ENCODE peak calls at places on chromosome 15, in six cellular contexts. N is adrenal gland, O is GM06990, H is right atrium auricular region, F is astrocyte of the spinal cord, U is transverse colon. M is an unnamed sample.
A peak's percentile ranks its signal among the peaks of the same experiment; 100 is the strongest.

GRCh38 chr15:93467327-93467726 is 378.3 kb upstream of the RGMA start:
- DNase-seq in N (no peak), O (no peak), H (peak; percentile 83), F (no peak), U (peak; percentile 20), M (peak; percentile 2)

GRCh38 chr15:67240235-67241131 is 14.0 kb downstream of the AAGAB start:
- DNase-seq in N (no peak), O (peak; percentile 18), H (no peak), F (no peak), U (peak; percentile 41), M (no peak)

GRCh38 chr15:63473999-63474809 is 30.2 kb upstream of the USP3 start:
- DNase-seq in N (peak; percentile 34), O (peak; percentile 77), H (no peak), F (peak; percentile 85), U (peak; percentile 74), M (peak; percentile 72)

GRCh38 chr15:91348812-91349500 is 248.9 kb downstream of the SV2B start:
- DNase-seq in N (no peak), O (no peak), H (no peak), F (no peak), U (no peak), M (peak; percentile 34)

GRCh38 chr15:52714968-52715367 is 35.8 kb upstream of the ATOSA start:
- DNase-seq in N (no peak), O (no peak), H (no peak), F (no peak), U (no peak), M (no peak)

GRCh38 chr15:83063555-83063954 is 3.5 kb downstream of the BTBD1 start:
- DNase-seq in N (no peak), O (no peak), H (no peak), F (no peak), U (no peak), M (no peak)

GRCh38 chr15:65676123-65676522 is 54.4 kb downstream of the SLC24A1 start:
- DNase-seq in N (no peak), O (no peak), H (no peak), F (no peak), U (no peak), M (no peak)

GRCh38 chr15:75731248-75732100 is 18.8 kb upstream of the CSPG4 start:
- DNase-seq in N (peak; percentile 33), O (no peak), H (no peak), F (no peak), U (no peak), M (no peak)

GRCh38 chr15:58875343-58875742 is 58.1 kb downstream of the SLTM start:
- DNase-seq in N (no peak), O (no peak), H (no peak), F (no peak), U (no peak), M (no peak)

GRCh38 chr15:45307230-45307924 is 55.3 kb downstream of the SLC28A2 start:
- DNase-seq in N (peak; percentile 32), O (no peak), H (no peak), F (peak; percentile 59), U (no peak), M (peak; percentile 82)

GRCh38 chr15:74196175-74196574 is 6.4 kb downstream of the STRA6 start:
- DNase-seq in N (peak; percentile 86), O (no peak), H (peak; percentile 76), F (peak; percentile 89), U (peak; percentile 86), M (peak; percentile 98)

GRCh38 chr15:43749690-43750345 is 3.6 kb downstream of the PDIA3 start:
- DNase-seq in N (peak; percentile 49), O (peak; percentile 80), H (no peak), F (peak; percentile 7), U (no peak), M (peak; percentile 27)

GRCh38 chr15:76101655-76102054 is 41.9 kb downstream of the TMEM266 start:
- DNase-seq in N (no peak), O (no peak), H (no peak), F (no peak), U (no peak), M (no peak)

GRCh38 chr15:27222479-27222878 is 251.5 kb downstream of the GABRG3 start:
- DNase-seq in N (no peak), O (no peak), H (peak; percentile 21), F (peak; percentile 61), U (no peak), M (peak; percentile 27)

GRCh38 chr15:48855501-48856440 is 22.2 kb upstream of the EID1 start:
- DNase-seq in N (peak; percentile 55), O (no peak), H (no peak), F (peak; percentile 55), U (peak; percentile 40), M (peak; percentile 95)

GRCh38 chr15:48896775-48897143 is 18.8 kb downstream of the EID1 start:
- DNase-seq in N (no peak), O (no peak), H (no peak), F (no peak), U (no peak), M (no peak)

GRCh38 chr15:55969582-55969981 is 23.8 kb downstream of the NEDD4 start:
- DNase-seq in N (no peak), O (no peak), H (no peak), F (no peak), U (no peak), M (no peak)

GRCh38 chr15:51093865-51094605 is 671 bp downstream of the TNFAIP8L3 start:
- DNase-seq in N (peak; percentile 38), O (no peak), H (peak; percentile 79), F (peak; percentile 25), U (peak; percentile 29), M (peak; percentile 53)

GRCh38 chr15:91973481-91973880 is 120.0 kb downstream of the SLCO3A1 start:
- DNase-seq in N (no peak), O (no peak), H (no peak), F (no peak), U (no peak), M (no peak)

GRCh38 chr15:54660356-54660755 is 536.4 kb downstream of the RSL24D1 start:
- DNase-seq in N (no peak), O (no peak), H (no peak), F (no peak), U (no peak), M (no peak)

GRCh38 chr15:48965972-48966371 is 2.3 kb upstream of the SHC4 start:
- DNase-seq in N (no peak), O (no peak), H (no peak), F (peak; percentile 51), U (no peak), M (peak; percentile 81)

GRCh38 chr15:60534051-60534450 is 55.1 kb upstream of the ICE2 start:
- DNase-seq in N (peak; percentile 56), O (no peak), H (no peak), F (no peak), U (no peak), M (no peak)

GRCh38 chr15:91655891-91656290 is 197.6 kb upstream of the SLCO3A1 start:
- DNase-seq in N (no peak), O (no peak), H (no peak), F (no peak), U (no peak), M (no peak)

DNA sequence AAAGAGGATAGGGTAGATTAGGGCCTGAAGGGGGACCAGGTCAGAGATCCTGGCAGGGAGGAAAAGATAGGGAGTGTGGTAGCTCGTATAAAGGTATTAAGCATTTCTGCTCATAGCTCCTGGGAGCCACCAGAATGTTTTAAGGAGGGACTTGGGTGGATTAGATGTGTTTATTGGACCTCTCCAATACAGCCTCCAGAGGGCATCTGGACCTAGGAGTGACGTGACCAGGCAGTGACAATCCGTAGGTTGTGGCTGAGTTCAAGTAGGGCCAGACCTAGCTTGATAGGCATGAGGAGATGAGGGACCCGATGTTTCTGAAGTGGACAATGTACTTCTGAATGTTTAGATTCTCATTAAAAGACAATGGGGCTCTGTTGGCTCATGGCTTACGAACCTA is 435.2 kb downstream of the MCTP2 start:
- DNase-seq in N (no peak), O (no peak), H (no peak), F (no peak), U (no peak), M (no peak)
- TF ChIP-seq CTCF in N (no peak), O (no peak), H (no peak), F (no peak), U (no peak), M (no peak)

GRCh38 chr15:72796210-72796514 is 12.6 kb upstream of the ADPGK start:
- DNase-seq in N (no peak), O (no peak), H (no peak), F (no peak), U (no peak), M (no peak)
- H3K4me3 ChIP-seq in N (no peak overlapping the region), O (no peak overlapping the region), H (no peak overlapping the region), F (no peak overlapping the region), U (no peak overlapping the region), M (no peak overlapping the region)

GRCh38 chr15:62060116-62060895 is at the start of gene VPS13C:
- DNase-seq in N (peak; percentile 94), O (peak; percentile 98), H (peak; percentile 92), F (peak; percentile 92), U (peak; percentile 94), M (peak; percentile 91)

GRCh38 chr15:62060896-62061280 is 641 bp upstream of the VPS13C start:
- DNase-seq in N (no peak), O (no peak), H (no peak), F (no peak), U (no peak), M (peak; percentile 5)

GRCh38 chr15:62059818-62060115 is 480 bp downstream of the VPS13C start:
- DNase-seq in N (peak; percentile 71), O (peak; percentile 83), H (no peak), F (peak; percentile 53), U (peak; percentile 76), M (peak; percentile 50)

GRCh38 chr15:62058327-62059028 is 1.8 kb downstream of the VPS13C start:
- DNase-seq in N (no peak), O (no peak), H (no peak), F (no peak), U (no peak), M (no peak)

DNA sequence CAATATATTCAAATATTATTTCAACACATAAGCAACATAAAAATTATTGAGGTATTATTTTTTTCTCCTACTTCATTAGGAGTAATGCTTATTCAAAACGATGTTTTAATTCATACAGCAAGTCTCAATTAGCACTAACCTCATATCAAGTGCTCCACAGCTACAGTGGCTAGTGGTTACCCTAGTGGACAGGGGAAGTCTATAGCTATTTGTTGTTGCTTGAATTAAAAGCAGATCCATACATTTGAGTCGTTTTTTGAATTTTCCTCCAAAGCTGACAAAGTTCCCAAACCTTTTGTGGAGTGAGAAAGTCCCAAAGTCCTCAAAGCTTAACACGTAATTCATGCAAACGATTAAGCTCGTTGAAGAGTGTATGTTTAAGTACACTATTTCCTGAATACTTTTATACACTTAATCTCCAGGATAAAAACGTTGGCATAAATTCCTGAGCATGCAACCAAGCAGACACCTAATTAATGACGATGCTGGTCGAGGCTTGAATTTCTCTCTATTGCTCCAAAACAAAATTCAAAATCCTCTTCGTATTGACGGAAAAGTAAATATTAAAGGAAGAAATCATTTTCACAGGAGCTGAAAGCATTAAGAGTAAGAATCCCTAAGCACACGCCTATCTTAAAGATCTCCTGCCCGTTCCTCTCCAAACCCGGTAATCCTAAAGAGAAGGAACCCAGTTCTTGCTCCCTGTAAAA is 984 bp downstream of the VPS13C start:
- DNase-seq in N (no peak), O (no peak), H (no peak), F (peak; percentile 9), U (no peak), M (peak; percentile 16)
- TF ChIP-seq CTCF in N (peak; percentile 13), O (no peak), H (peak; percentile 18), F (no peak), U (no peak), M (peak; percentile 48)

GRCh38 chr15:32028921-32029320 is 1.4 kb upstream of the CHRNA7 start:
- DNase-seq in N (no peak), O (no peak), H (no peak), F (no peak), U (no peak), M (no peak)
- H3K4me3 ChIP-seq in N (no peak overlapping the region), O (no peak overlapping the region), H (no peak overlapping the region), F (no peak overlapping the region), U (no peak overlapping the region), M (no peak overlapping the region)

GRCh38 chr15:41858756-41859155 is 20.1 kb downstream of the PLA2G4B start:
- DNase-seq in N (no peak), O (no peak), H (no peak), F (no peak), U (no peak), M (no peak)
- TF ChIP-seq CTCF in N (no peak), O (no peak), H (no peak), F (no peak), U (no peak), M (no peak)